ENCODE peak calls at places on chromosomes 12 and 14, in nine cellular contexts. C is dorsolateral prefrontal cortex, U is transverse colon, T is osteocyte, Q is RWPE1, W is GM06990, F is MCF 10A, L is uterus, V is bronchial epithelial cell. J is an unnamed sample.

GRCh38 chr12:107591095-107591375 is 94.6 kb upstream of the PWP1 start:
- DNase-seq in C (no peak), U (no peak), T (no peak), Q (no peak), W (no peak), F (no peak), L (no peak), V (no peak), J (no peak)

GRCh38 chr12:24066865-24067264 is 117.4 kb upstream of the SOX5 start:
- DNase-seq in C (no peak), U (no peak), T (no peak), Q (peak; percentile 13), W (no peak), F (peak; percentile 88), L (peak; percentile 18), V (peak; percentile 46), J (no peak)

GRCh38 chr14:69287096-69287991 is 27.4 kb downstream of the GALNT16 start:
- DNase-seq in C (peak; percentile 14), U (no peak), T (no peak), Q (no peak), W (no peak), F (no peak), L (no peak), V (no peak), J (no peak)

GRCh38 chr14:79820866-79821535 is 390.3 kb downstream of the DIO2 start:
- DNase-seq in C (no peak), U (no peak), T (no peak), Q (no peak), W (no peak), F (no peak), L (no peak), V (no peak), J (no peak)

GRCh38 chr12:10190558-10191388 is 11.9 kb downstream of the TMEM52B start:
- DNase-seq in C (peak; percentile 38), U (peak; percentile 67), T (no peak), Q (peak; percentile 64), W (no peak), F (peak; percentile 80), L (peak; percentile 37), V (peak; percentile 66), J (peak; percentile 74)

GRCh38 chr12:93081810-93082165 is 152.7 kb upstream of the EEA1 start:
- DNase-seq in C (no peak), U (no peak), T (no peak), Q (no peak), W (no peak), F (no peak), L (no peak), V (peak; percentile 13), J (no peak)

GRCh38 chr12:29672580-29672979 is 111.2 kb downstream of the TMTC1 start:
- DNase-seq in C (no peak), U (no peak), T (no peak), Q (no peak), W (no peak), F (no peak), L (no peak), V (no peak), J (no peak)

GRCh38 chr12:48815281-48816110 is 2.8 kb upstream of the CACNB3 start:
- DNase-seq in C (peak; percentile 75), U (peak; percentile 87), T (peak; percentile 92), Q (peak; percentile 80), W (no peak), F (peak; percentile 90), L (peak; percentile 82), V (peak; percentile 78), J (peak; percentile 57)

GRCh38 chr12:68560823-68561422 is 49.8 kb upstream of the RAP1B start:
- DNase-seq in C (no peak), U (no peak), T (no peak), Q (no peak), W (no peak), F (peak; percentile 13), L (no peak), V (no peak), J (no peak)

GRCh38 chr12:130591736-130592135 is 124.4 kb downstream of the RIMBP2 start:
- DNase-seq in C (no peak), U (no peak), T (no peak), Q (no peak), W (no peak), F (no peak), L (no peak), V (no peak), J (no peak)

DNA sequence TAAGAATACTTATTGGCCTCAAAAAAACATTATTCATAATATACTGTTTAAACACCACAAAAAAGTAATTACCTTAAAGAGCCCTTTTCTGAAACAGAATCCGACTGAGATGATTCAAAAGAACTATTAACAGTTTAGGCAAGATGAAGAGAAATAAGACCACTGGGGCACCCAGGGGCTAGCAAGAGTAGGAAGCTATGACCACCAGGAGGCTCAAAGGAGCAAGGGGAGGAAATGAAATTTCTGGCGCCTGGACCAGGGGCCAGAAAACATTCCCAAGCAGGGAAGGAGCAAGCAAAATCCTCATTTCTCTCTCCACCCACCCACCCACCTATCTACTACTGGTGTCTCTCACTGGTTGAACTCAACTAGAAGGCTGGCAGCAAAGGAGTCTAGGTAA is 6.3 kb upstream of the DCAF4 start:
- DNase-seq in C (no peak), U (no peak), T (no peak), Q (no peak), W (no peak), F (no peak), L (no peak), V (no peak), J (no peak)
- TF ChIP-seq CTCF in C (no peak), U (no peak), T (no peak), Q (no peak), W (peak; percentile 15), F (no peak), L (no peak), V (no peak), J (no peak)

GRCh38 chr12:115870021-115870420 is 407.5 kb downstream of the MED13L start:
- DNase-seq in C (no peak), U (no peak), T (no peak), Q (no peak), W (no peak), F (no peak), L (no peak), V (no peak), J (no peak)

GRCh38 chr12:115868624-115869023 is 408.9 kb downstream of the MED13L start:
- DNase-seq in C (no peak), U (no peak), T (no peak), Q (no peak), W (no peak), F (no peak), L (no peak), V (no peak), J (no peak)

GRCh38 chr12:115867854-115868253 is 409.6 kb downstream of the MED13L start:
- DNase-seq in C (no peak), U (no peak), T (no peak), Q (no peak), W (no peak), F (no peak), L (no peak), V (no peak), J (no peak)

GRCh38 chr12:115869604-115870003 is 407.9 kb downstream of the MED13L start:
- DNase-seq in C (no peak), U (no peak), T (no peak), Q (no peak), W (no peak), F (no peak), L (no peak), V (no peak), J (no peak)

GRCh38 chr12:115866909-115867525 is 410.5 kb downstream of the MED13L start:
- DNase-seq in C (no peak), U (peak; percentile 17), T (no peak), Q (peak; percentile 54), W (no peak), F (no peak), L (no peak), V (peak; percentile 28), J (no peak)
- TF ChIP-seq CTCF in C (no peak), U (no peak), T (peak; percentile 37), Q (no peak), W (no peak), F (no peak), L (no peak), V (peak; percentile 57), J (no peak)

GRCh38 chr14:76575108-76575507 is 186.2 kb upstream of the VASH1 start:
- DNase-seq in C (no peak), U (no peak), T (no peak), Q (no peak), W (no peak), F (no peak), L (no peak), V (no peak), J (no peak)
- TF ChIP-seq CTCF in C (no peak), U (no peak), T (no peak), Q (no peak), W (no peak), F (no peak), L (no peak), V (no peak), J (no peak)

GRCh38 chr12:104458645-104459555 is 2.2 kb downstream of the CHST11 start:
- DNase-seq in C (peak; percentile 45), U (peak; percentile 22), T (no peak), Q (peak; percentile 22), W (peak; percentile 55), F (peak; percentile 49), L (peak; percentile 24), V (peak; percentile 31), J (no peak)

GRCh38 chr12:104456950-104457745 is 400 bp downstream of the CHST11 start:
- DNase-seq in C (peak; percentile 74), U (peak; percentile 66), T (peak; percentile 87), Q (peak; percentile 64), W (peak; percentile 74), F (peak; percentile 84), L (peak; percentile 85), V (peak; percentile 58), J (peak; percentile 62)

GRCh38 chr12:104459556-104459909 is 2.8 kb downstream of the CHST11 start:
- DNase-seq in C (no peak), U (no peak), T (no peak), Q (no peak), W (no peak), F (no peak), L (no peak), V (peak; percentile 30), J (no peak)

GRCh38 chr12:104456417-104456949 is at the start of gene CHST11:
- DNase-seq in C (peak; percentile 74), U (peak; percentile 76), T (peak; percentile 95), Q (peak; percentile 93), W (peak; percentile 93), F (peak; percentile 69), L (peak; percentile 74), V (peak; percentile 68), J (peak; percentile 94)

DNA sequence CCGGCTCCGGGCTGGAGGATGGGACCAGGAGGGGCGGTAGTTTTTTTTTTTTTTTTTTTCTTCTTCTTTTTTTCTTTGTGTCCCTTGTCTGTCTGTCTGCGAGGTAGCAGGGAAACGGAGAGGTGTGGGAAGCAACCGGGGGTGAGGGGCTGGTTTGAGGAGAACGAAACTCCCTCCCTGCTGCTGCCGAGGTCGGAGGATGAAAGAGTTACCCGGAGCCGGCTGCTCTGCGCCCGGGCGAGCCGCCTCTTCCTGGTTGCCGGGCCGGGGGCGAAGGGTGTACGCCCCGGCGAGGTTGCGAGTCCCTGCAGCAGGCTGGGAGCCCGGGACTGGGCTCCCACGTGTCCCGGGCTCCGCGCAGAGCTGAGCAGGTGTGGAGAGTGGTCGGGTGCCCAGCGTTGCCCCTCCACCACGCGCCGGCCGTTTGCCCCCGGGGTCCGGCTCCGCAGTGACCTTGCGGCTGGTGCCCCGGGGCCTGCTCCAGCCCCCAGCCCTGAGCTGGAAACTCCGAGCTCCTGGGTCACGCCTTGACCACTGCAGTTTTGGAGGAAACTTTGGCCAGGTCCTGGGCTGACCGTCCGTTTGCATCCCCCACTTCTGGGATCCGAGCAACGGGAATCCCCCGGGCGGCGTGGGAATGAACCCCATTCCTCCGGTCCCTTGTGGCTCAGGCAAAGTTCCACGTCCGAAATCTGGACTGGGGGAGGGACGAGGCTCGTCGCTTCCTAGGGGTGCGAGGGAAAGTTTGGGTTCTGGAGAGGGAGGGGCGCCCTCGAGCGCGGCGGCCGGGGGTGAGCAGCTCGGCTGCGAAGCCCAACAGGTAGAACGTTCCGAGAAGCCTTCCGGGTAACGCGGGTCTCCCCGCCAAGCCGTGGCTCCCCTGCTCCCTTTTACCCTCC is 1.2 kb downstream of the CHST11 start:
- DNase-seq in C (peak; percentile 32), U (peak; percentile 31), T (peak; percentile 84), Q (peak; percentile 57), W (peak; percentile 68), F (peak; percentile 25), L (peak; percentile 27), V (peak; percentile 12), J (peak; percentile 70)
- TF ChIP-seq CTCF in C (no peak), U (no peak), T (no peak), Q (no peak), W (peak; percentile 26), F (no peak), L (no peak), V (peak; percentile 4), J (no peak)